ENCODE peak calls at places on chromosomes 13 and 19, in eight cellular contexts. W, D, V, Q, U, T, C and H are unnamed samples.

GRCh38 chr13:36207672-36208071 is 6.7 kb downstream of the SOHLH2 start:
- DNase-seq in V (no peak), T (peak), W (no peak), Q (no peak), C (no peak), D (no peak), U (no peak), H (peak)

GRCh38 chr19:40718774-40719391 is 2.0 kb downstream of the ITPKC start:
- DNase-seq in U (peak), W (peak), D (no peak), V (no peak), T (peak), Q (no peak), C (peak), H (peak)

GRCh38 chr19:52221031-52221430 is 31.2 kb downstream of the PPP2R1A start:
- DNase-seq in C (no peak), D (no peak), V (no peak), Q (no peak), W (no peak), U (no peak), T (no peak), H (no peak)

GRCh38 chr13:112657850-112658445 is 31.9 kb upstream of the ATP11A start:
- DNase-seq in U (peak), T (peak), C (no peak), W (peak), D (no peak), Q (no peak), V (no peak), H (peak)

GRCh38 chr13:100506154-100506553 is 82.4 kb downstream of the GGACT start:
- DNase-seq in U (no peak), Q (no peak), C (no peak), D (no peak), V (no peak), T (no peak), W (no peak), H (no peak)

GRCh38 chr19:10209305-10209704 is 14.6 kb upstream of the DNMT1 start:
- DNase-seq in V (no peak), W (no peak), T (peak), D (no peak), U (peak), Q (no peak), C (no peak), H (peak)

GRCh38 chr13:96994030-96994848 is at the start of gene OXGR1:
- DNase-seq in D (no peak), V (no peak), W (no peak), C (no peak), Q (no peak), U (no peak), T (no peak), H (no peak)

GRCh38 chr19:13995017-13995728 is 10.9 kb downstream of the RFX1 start:
- DNase-seq in T (no peak), V (no peak), D (no peak), C (no peak), W (no peak), Q (no peak), U (peak), H (peak)

GRCh38 chr13:26584713-26585112 is 27.2 kb downstream of the WASF3 start:
- DNase-seq in D (no peak), V (no peak), Q (no peak), W (peak), T (peak), C (no peak), U (peak), H (peak)

GRCh38 chr13:36193151-36193855 is 21.1 kb downstream of the SOHLH2 start:
- DNase-seq in W (peak), D (no peak), C (no peak), Q (no peak), V (no peak), U (peak), T (peak), H (peak)

GRCh38 chr13:29402168-29402621 is 193.3 kb downstream of the SLC7A1 start:
- DNase-seq in V (peak), Q (no peak), U (peak), C (no peak), W (peak), T (peak), D (no peak), H (peak)

GRCh38 chr13:75902166-75903104 is 266.3 kb downstream of the LMO7 start:
- DNase-seq in C (no peak), D (no peak), Q (no peak), U (no peak), T (no peak), W (no peak), V (no peak), H (no peak)

GRCh38 chr19:34588249-34588648 is 88.7 kb downstream of the SCGB2B2 start:
- DNase-seq in Q (no peak), V (no peak), W (no peak), U (no peak), C (no peak), T (no peak), D (no peak), H (no peak)

GRCh38 chr13:41613471-41613870 is 156.1 kb downstream of the RGCC start:
- DNase-seq in D (no peak), T (no peak), V (no peak), C (no peak), Q (no peak), W (no peak), U (no peak), H (no peak)

GRCh38 chr13:102999498-102999897 is 66.7 kb downstream of the SLC10A2 start:
- DNase-seq in Q (no peak), U (no peak), V (no peak), T (no peak), W (no peak), D (no peak), C (no peak), H (no peak)

GRCh38 chr19:6769006-6769637 is 1.9 kb upstream of the SH2D3A start:
- DNase-seq in Q (no peak), W (no peak), T (peak), V (no peak), C (no peak), U (peak), D (no peak), H (peak)

GRCh38 chr13:20442370-20442769 is 83.3 kb downstream of the CRYL1 start:
- DNase-seq in Q (no peak), D (no peak), W (no peak), C (no peak), V (no peak), U (no peak), T (no peak), H (no peak)

GRCh38 chr19:9431475-9431874 is 3.9 kb downstream of the ZNF266 start:
- DNase-seq in V (peak), D (peak), U (peak), T (no peak), Q (no peak), W (peak), C (no peak), H (no peak)

GRCh38 chr19:34733266-34733825 is 697 bp upstream of the ZNF181 start:
- DNase-seq in Q (peak), V (no peak), T (no peak), D (no peak), W (no peak), U (no peak), C (peak), H (no peak)

GRCh38 chr13:67036694-67037093 is 193.4 kb downstream of the PCDH9 start:
- DNase-seq in W (no peak), T (no peak), U (no peak), D (no peak), V (no peak), C (no peak), Q (no peak), H (no peak)

GRCh38 chr13:21638319-21639282 is 32.3 kb upstream of the FGF9 start:
- DNase-seq in V (peak), Q (no peak), U (peak), C (no peak), D (no peak), W (peak), T (peak), H (peak)

GRCh38 chr13:38350114-38350617 is 515 bp downstream of the UFM1 start:
- DNase-seq in W (no peak), T (peak), D (peak), Q (peak), C (peak), V (peak), U (peak), H (no peak)

GRCh38 chr13:79986890-79987289 is 354.0 kb downstream of the SPRY2 start:
- DNase-seq in Q (no peak), W (no peak), V (no peak), U (no peak), C (no peak), D (no peak), T (no peak), H (no peak)

GRCh38 chr19:752652-753517 is 2.0 kb downstream of the MISP start:
- DNase-seq in D (no peak), W (peak), V (no peak), T (peak), C (peak), U (peak), Q (no peak), H (peak)

DNA sequence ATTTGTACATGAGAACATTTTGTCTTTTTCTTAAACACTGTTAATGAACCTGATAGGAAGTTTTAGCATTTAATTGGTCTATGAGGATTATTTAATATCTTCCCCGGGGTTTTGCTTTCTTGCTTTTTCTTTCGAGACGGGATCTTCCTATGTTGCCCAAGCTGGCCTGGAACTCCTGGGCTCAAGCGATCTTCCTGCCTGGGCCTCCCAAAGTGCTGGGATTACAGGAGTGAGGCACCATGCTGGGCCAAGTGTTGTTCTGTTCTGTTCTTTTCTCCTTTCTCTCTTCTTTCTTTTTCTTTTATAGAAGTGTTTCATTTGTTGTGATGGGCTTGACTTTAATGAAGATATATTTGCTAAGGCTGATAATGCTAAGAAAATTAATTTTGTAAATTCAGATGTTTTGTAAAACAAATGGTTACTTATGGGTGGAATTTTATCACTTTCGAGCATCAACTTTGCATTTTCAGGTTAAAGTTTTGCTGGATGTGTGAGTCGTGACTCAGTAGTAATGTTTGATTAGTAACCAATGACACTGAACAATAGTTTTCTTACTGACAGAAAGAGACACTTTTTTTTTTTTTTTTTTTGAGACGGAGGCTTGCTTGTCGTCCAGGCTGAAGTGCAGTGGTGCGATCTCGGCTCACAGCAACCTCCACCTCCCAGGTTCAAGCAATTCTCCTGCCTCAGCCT is 2.2 kb downstream of the PAN3 start:
- DNase-seq in V (no peak), Q (no peak), U (no peak), W (no peak), D (no peak), C (no peak), T (peak), H (no peak)
- H3K4me3 ChIP-seq in V (peak), Q (peak), U (no peak), W (peak), D (peak), C (no peak), T (peak), H (peak)

DNA sequence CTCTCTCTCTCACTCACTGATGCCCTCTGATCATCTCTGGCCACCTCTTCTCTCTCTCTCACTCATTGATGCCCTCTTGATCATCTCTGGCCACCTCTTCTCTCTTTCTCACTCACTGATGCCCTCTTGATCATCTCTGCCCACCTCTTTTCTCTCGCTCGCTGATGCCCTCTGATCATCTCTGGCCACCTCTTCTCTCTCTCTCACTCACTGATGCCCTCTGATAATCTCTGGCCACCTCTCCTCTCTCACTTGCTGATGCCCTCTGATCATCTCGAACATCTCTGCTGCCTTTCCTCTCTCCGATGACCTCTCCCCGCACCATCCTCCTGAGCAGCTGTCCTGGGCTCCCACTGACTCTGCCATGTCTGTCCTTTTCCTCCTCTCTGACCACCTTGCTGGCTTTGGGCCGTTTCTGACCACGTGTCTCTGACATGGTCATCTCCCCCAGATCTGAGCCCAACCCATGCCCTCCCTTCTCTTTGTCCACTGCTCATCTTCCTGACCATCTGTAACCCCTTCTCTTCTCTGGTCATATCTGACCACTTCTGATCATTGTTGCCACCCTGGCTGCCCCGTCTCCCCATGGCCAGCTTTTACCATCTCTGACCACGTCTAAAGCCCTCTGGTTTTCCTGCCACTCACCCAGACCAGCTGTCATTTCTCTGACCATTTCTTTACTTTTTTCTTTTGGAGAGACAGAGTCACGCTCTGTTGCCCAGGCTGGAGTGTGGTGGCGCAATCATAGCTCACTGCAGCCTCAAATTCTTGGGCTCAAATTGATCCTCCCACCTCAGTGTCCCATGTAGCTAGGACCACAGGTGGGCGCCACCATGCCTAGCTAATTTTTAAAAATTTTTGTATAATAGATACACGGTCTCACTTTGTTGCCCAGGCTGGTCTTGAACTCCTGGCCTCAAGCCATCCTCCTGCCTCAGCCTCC is 2.4 kb downstream of the LRFN3 start:
- DNase-seq in C (no peak), T (no peak), W (no peak), D (no peak), V (no peak), U (no peak), Q (no peak), H (no peak)
- H3K4me3 ChIP-seq in C (no peak), T (peak), W (no peak), D (no peak), V (no peak), U (no peak), Q (peak), H (peak)

GRCh38 chr13:48318014-48318713 is 14.6 kb downstream of the RB1 start:
- DNase-seq in D (no peak), Q (no peak), C (no peak), W (no peak), V (no peak), U (no peak), T (no peak), H (no peak)
- H3K4me3 ChIP-seq in D (peak), Q (peak), C (no peak), W (no peak), V (no peak), U (no peak), T (no peak), H (no peak)

GRCh38 chr19:30898353-30899103 is 450.7 kb downstream of the TSHZ3 start:
- DNase-seq in V (no peak), D (no peak), C (no peak), U (no peak), T (no peak), Q (no peak), W (no peak), H (no peak)

GRCh38 chr19:30897034-30897433 is 452.2 kb downstream of the TSHZ3 start:
- DNase-seq in T (no peak), C (no peak), V (no peak), D (no peak), W (no peak), Q (no peak), U (no peak), H (no peak)

GRCh38 chr19:30897553-30897952 is 451.7 kb downstream of the TSHZ3 start:
- DNase-seq in T (no peak), Q (no peak), C (no peak), U (no peak), V (no peak), W (no peak), D (no peak), H (no peak)

GRCh38 chr19:30895946-30896345 is 453.3 kb downstream of the TSHZ3 start:
- DNase-seq in T (no peak), D (no peak), W (no peak), Q (no peak), V (no peak), U (no peak), C (no peak), H (no peak)

GRCh38 chr19:30896551-30896950 is 452.7 kb downstream of the TSHZ3 start:
- DNase-seq in V (no peak), D (no peak), C (no peak), W (no peak), T (no peak), U (no peak), Q (no peak), H (no peak)
- H3K4me3 ChIP-seq in V (no peak), D (no peak), C (no peak), W (no peak), T (no peak), U (no peak), Q (no peak), H (no peak)

GRCh38 chr13:51998723-51999471 is 12.4 kb downstream of the ATP7B start:
- DNase-seq in W (no peak), D (no peak), C (no peak), U (no peak), T (no peak), Q (no peak), V (no peak), H (peak)

GRCh38 chr13:52001120-52001731 is 10.0 kb downstream of the ATP7B start:
- DNase-seq in D (no peak), U (peak), W (peak), T (peak), Q (no peak), V (peak), C (no peak), H (peak)

GRCh38 chr13:52002361-52002760 is 8.9 kb downstream of the ATP7B start:
- DNase-seq in Q (no peak), T (no peak), V (no peak), U (no peak), W (no peak), C (no peak), D (no peak), H (no peak)

GRCh38 chr13:51997641-51998330 is 13.5 kb downstream of the ATP7B start:
- DNase-seq in U (no peak), V (no peak), Q (no peak), D (no peak), C (no peak), T (no peak), W (no peak), H (no peak)

DNA sequence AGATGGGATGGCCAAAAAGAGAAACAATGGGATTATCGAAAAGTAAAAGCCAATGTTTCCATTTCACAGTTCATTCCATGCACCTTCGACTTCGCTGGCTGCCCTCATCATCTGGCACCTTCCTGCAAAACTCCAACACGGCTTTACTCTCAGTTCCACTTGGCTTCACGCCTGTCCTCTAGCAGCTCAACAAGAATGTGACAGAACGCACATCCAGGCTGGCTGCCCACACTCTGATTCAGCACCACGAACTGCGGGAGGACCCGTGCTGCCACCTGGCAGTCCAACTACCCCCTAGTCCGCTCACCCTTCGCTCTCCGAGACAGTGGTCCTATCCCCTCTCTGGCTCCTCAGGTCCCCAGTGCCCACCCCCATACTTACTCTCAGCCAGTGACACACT is 11.7 kb downstream of the ATP7B start:
- DNase-seq in C (peak), D (no peak), W (no peak), V (no peak), Q (no peak), T (no peak), U (peak), H (peak)
- H3K4me3 ChIP-seq in C (no peak), D (no peak), W (no peak), V (no peak), Q (peak), T (no peak), U (no peak), H (no peak)